ENCODE peak calls at places on chromosomes 11 and 22, in ten cellular contexts. R is activated CD8-positive, alpha-beta memory T cell treated with anti-CD3 and anti-CD28 coated beads, Interleukin-2, amount 50 U/mL, for 48 hours; K is activated CD4-positive, alpha-beta T cell treated with anti-CD3 and anti-CD28 coated beads, Interleukin-2, amount 50 U/mL, for 1 hour; O is HT1080; Y is mucosa of descending colon; G is ovary; L is mammary epithelial cell; H is neuronal stem cell; B is amygdala; Q is iris pigment epithelial cell. T is an unnamed sample.

GRCh38 chr11:119169272-119169719 is 771 bp downstream of the NLRX1 start:
- DNase-seq in O (peak), G (no peak), H (peak), B (no peak), L (peak), R (peak), Q (no peak), Y (peak), K (peak), T (peak)

GRCh38 chr11:11407065-11407737 is 54.2 kb upstream of the CSNK2A3 start:
- DNase-seq in B (no peak), K (no peak), Q (no peak), H (no peak), Y (no peak), G (no peak), L (no peak), O (no peak), R (no peak), T (no peak)

GRCh38 chr22:29071261-29072045 is 1.4 kb upstream of the KREMEN1 start:
- DNase-seq in O (no peak), Q (peak), Y (peak), B (no peak), R (peak), L (peak), K (no peak), G (peak), H (peak), T (peak)

GRCh38 chr11:68357568-68357967 is 45.2 kb downstream of the LRP5 start:
- DNase-seq in G (no peak), B (no peak), Y (no peak), R (no peak), K (no peak), L (no peak), Q (no peak), H (no peak), O (no peak), T (no peak)

GRCh38 chr22:29195964-29196666 is 9.6 kb upstream of the EMID1 start:
- DNase-seq in Q (no peak), H (no peak), G (no peak), B (no peak), R (no peak), K (no peak), Y (no peak), O (no peak), L (no peak), T (no peak)

GRCh38 chr11:128515086-128515485 is 72.3 kb downstream of the ETS1 start:
- DNase-seq in B (no peak), Q (no peak), R (no peak), G (no peak), K (no peak), O (no peak), L (no peak), Y (no peak), H (no peak), T (no peak)

GRCh38 chr11:109037856-109038780 is 373.2 kb downstream of the DDX10 start:
- DNase-seq in R (no peak), B (no peak), O (peak), Q (peak), L (peak), G (no peak), K (no peak), Y (no peak), H (no peak), T (peak)

GRCh38 chr11:63893355-63893754 is 23.6 kb downstream of the RCOR2 start:
- DNase-seq in O (no peak), B (no peak), Y (no peak), R (no peak), L (no peak), Q (no peak), G (no peak), K (no peak), H (no peak), T (no peak)

GRCh38 chr11:94302806-94303205 is 1.6 kb upstream of the IZUMO1R start:
- DNase-seq in K (no peak), G (no peak), Y (no peak), L (no peak), Q (no peak), O (no peak), R (no peak), B (no peak), H (no peak), T (no peak)

GRCh38 chr11:117985953-117986887 is at the start of gene IL10RA:
- DNase-seq in R (peak), O (no peak), G (peak), Y (peak), H (peak), B (peak), K (peak), Q (peak), L (peak), T (peak)

GRCh38 chr22:35912668-35913067 is 116.0 kb downstream of the RBFOX2 start:
- DNase-seq in K (no peak), H (no peak), G (no peak), Q (no peak), O (no peak), Y (no peak), R (no peak), B (no peak), L (no peak), T (no peak)

GRCh38 chr11:47083913-47084312 is 92.8 kb downstream of the ARFGAP2 start:
- DNase-seq in Y (no peak), R (no peak), G (no peak), Q (peak), L (peak), K (no peak), O (peak), B (no peak), H (no peak), T (peak)

GRCh38 chr11:75595511-75595910 is 33.5 kb downstream of the SERPINH1 start:
- DNase-seq in R (no peak), B (no peak), Y (no peak), Q (no peak), K (no peak), H (no peak), G (no peak), O (no peak), L (no peak), T (no peak)

GRCh38 chr11:73760066-73760679 is 701 bp downstream of the RAB6A start:
- DNase-seq in Y (peak), B (peak), O (peak), Q (peak), R (peak), H (no peak), L (peak), G (peak), K (peak), T (no peak)

GRCh38 chr22:39622881-39623367 is 52.4 kb downstream of the CACNA1I start:
- DNase-seq in O (no peak), B (peak), H (peak), G (no peak), L (peak), K (peak), R (peak), Y (peak), Q (peak), T (peak)

GRCh38 chr22:35622132-35622913 is 5.2 kb upstream of the MB start:
- DNase-seq in Y (peak), O (no peak), B (peak), G (no peak), R (no peak), L (no peak), K (no peak), Q (no peak), H (no peak), T (no peak)

GRCh38 chr11:124762077-124762623 is at the start of gene ESAM:
- DNase-seq in Q (no peak), H (no peak), Y (peak), G (no peak), L (no peak), B (no peak), K (peak), O (no peak), R (peak), T (no peak)

GRCh38 chr11:100403817-100404216 is 283.3 kb upstream of the ARHGAP42 start:
- DNase-seq in O (no peak), R (no peak), K (no peak), L (no peak), G (no peak), H (peak), Y (no peak), Q (peak), B (no peak), T (no peak)

GRCh38 chr11:134252539-134253188 is 488 bp downstream of the THYN1 start:
- DNase-seq in H (peak), B (no peak), Q (peak), R (peak), O (peak), K (no peak), Y (peak), L (peak), G (peak), T (no peak)

GRCh38 chr11:96219981-96220623 is 122.9 kb downstream of the MAML2 start:
- DNase-seq in L (no peak), Y (no peak), Q (peak), G (no peak), H (no peak), R (no peak), B (no peak), K (no peak), O (peak), T (peak)

T was measured in bronchial epithelial cell.